ENCODE peak calls at places on chromosomes 5 and 9, in nine cellular contexts. One of them, this sample, is unnamed.

GRCh38 chr9:127629468-127630081 is 17.5 kb downstream of the STXBP1 start:
- DNase-seq in fibroblast of pulmonary artery: no peak
- DNase-seq in KBM-7: no peak
- DNase-seq in HT-29: no peak
- DNase-seq in fibroblast of mammary gland: peak
- DNase-seq in NCI-H1436 treated with DMSO at 0.1 percent for 48 hours: no peak
- DNase-seq in nucleus accumbens: no peak
- DNase-seq in bronchial epithelial cell: peak
- DNase-seq in IMR-90: peak
- DNase-seq in this sample: no peak

GRCh38 chr9:133701321-133701980 is 36.7 kb downstream of the SARDH start:
- DNase-seq in fibroblast of pulmonary artery: no peak
- DNase-seq in KBM-7: no peak
- DNase-seq in HT-29: no peak
- DNase-seq in fibroblast of mammary gland: no peak
- DNase-seq in NCI-H1436 treated with DMSO at 0.1 percent for 48 hours: no peak
- DNase-seq in nucleus accumbens: no peak
- DNase-seq in bronchial epithelial cell: no peak
- DNase-seq in IMR-90: no peak
- DNase-seq in this sample: no peak

GRCh38 chr5:16666861-16667481 is 50.2 kb upstream of the RETREG1 start:
- DNase-seq in fibroblast of pulmonary artery: peak
- DNase-seq in KBM-7: no peak
- DNase-seq in HT-29: peak
- DNase-seq in fibroblast of mammary gland: no peak
- DNase-seq in NCI-H1436 treated with DMSO at 0.1 percent for 48 hours: no peak
- DNase-seq in nucleus accumbens: no peak
- DNase-seq in bronchial epithelial cell: no peak
- DNase-seq in IMR-90: peak
- DNase-seq in this sample: peak

GRCh38 chr9:99294850-99295461 is 72.9 kb downstream of the SEC61B start:
- DNase-seq in fibroblast of pulmonary artery: no peak
- DNase-seq in KBM-7: no peak
- DNase-seq in HT-29: peak
- DNase-seq in fibroblast of mammary gland: peak
- DNase-seq in NCI-H1436 treated with DMSO at 0.1 percent for 48 hours: no peak
- DNase-seq in nucleus accumbens: no peak
- DNase-seq in bronchial epithelial cell: no peak
- DNase-seq in IMR-90: no peak
- DNase-seq in this sample: no peak

GRCh38 chr5:137481596-137481995 is 17.5 kb downstream of the SPOCK1 start:
- DNase-seq in fibroblast of pulmonary artery: no peak
- DNase-seq in KBM-7: no peak
- DNase-seq in HT-29: no peak
- DNase-seq in fibroblast of mammary gland: no peak
- DNase-seq in NCI-H1436 treated with DMSO at 0.1 percent for 48 hours: no peak
- DNase-seq in nucleus accumbens: no peak
- DNase-seq in bronchial epithelial cell: peak
- DNase-seq in IMR-90: no peak
- DNase-seq in this sample: peak

GRCh38 chr9:136464241-136464640 is 18.6 kb downstream of the SEC16A start:
- DNase-seq in fibroblast of pulmonary artery: no peak
- DNase-seq in KBM-7: no peak
- DNase-seq in HT-29: no peak
- DNase-seq in fibroblast of mammary gland: no peak
- DNase-seq in NCI-H1436 treated with DMSO at 0.1 percent for 48 hours: no peak
- DNase-seq in nucleus accumbens: no peak
- DNase-seq in bronchial epithelial cell: no peak
- DNase-seq in IMR-90: no peak
- DNase-seq in this sample: no peak

GRCh38 chr5:82355921-82356454 is 77.8 kb upstream of the RPS23 start:
- DNase-seq in fibroblast of pulmonary artery: peak
- DNase-seq in KBM-7: no peak
- DNase-seq in HT-29: no peak
- DNase-seq in fibroblast of mammary gland: peak
- DNase-seq in NCI-H1436 treated with DMSO at 0.1 percent for 48 hours: no peak
- DNase-seq in nucleus accumbens: no peak
- DNase-seq in bronchial epithelial cell: no peak
- DNase-seq in IMR-90: no peak
- DNase-seq in this sample: peak

GRCh38 chr9:128987800-128988199 is 40.3 kb downstream of the NUP188 start:
- DNase-seq in fibroblast of pulmonary artery: peak
- DNase-seq in KBM-7: no peak
- DNase-seq in HT-29: no peak
- DNase-seq in fibroblast of mammary gland: peak
- DNase-seq in NCI-H1436 treated with DMSO at 0.1 percent for 48 hours: no peak
- DNase-seq in nucleus accumbens: peak
- DNase-seq in bronchial epithelial cell: peak
- DNase-seq in IMR-90: peak
- DNase-seq in this sample: peak

GRCh38 chr5:127757576-127757975 is 54.4 kb downstream of the CCDC192 start:
- DNase-seq in fibroblast of pulmonary artery: peak
- DNase-seq in KBM-7: peak
- DNase-seq in HT-29: peak
- DNase-seq in fibroblast of mammary gland: peak
- DNase-seq in NCI-H1436 treated with DMSO at 0.1 percent for 48 hours: no peak
- DNase-seq in nucleus accumbens: no peak
- DNase-seq in bronchial epithelial cell: peak
- DNase-seq in IMR-90: peak
- DNase-seq in this sample: peak

GRCh38 chr5:126805108-126805507 is 28.2 kb downstream of the LMNB1 start:
- DNase-seq in fibroblast of pulmonary artery: peak
- DNase-seq in KBM-7: no peak
- DNase-seq in HT-29: no peak
- DNase-seq in fibroblast of mammary gland: peak
- DNase-seq in NCI-H1436 treated with DMSO at 0.1 percent for 48 hours: no peak
- DNase-seq in nucleus accumbens: no peak
- DNase-seq in bronchial epithelial cell: peak
- DNase-seq in IMR-90: peak
- DNase-seq in this sample: peak

GRCh38 chr9:127854169-127854833 is at the start of gene ENG:
- DNase-seq in fibroblast of pulmonary artery: peak
- DNase-seq in KBM-7: peak
- DNase-seq in HT-29: peak
- DNase-seq in fibroblast of mammary gland: peak
- DNase-seq in NCI-H1436 treated with DMSO at 0.1 percent for 48 hours: no peak
- DNase-seq in nucleus accumbens: no peak
- DNase-seq in bronchial epithelial cell: peak
- DNase-seq in IMR-90: peak
- DNase-seq in this sample: peak